ENCODE peak calls at places on chromosomes 13 and 19, in five cellular contexts. K is psoas muscle, A is A549, O is body of pancreas, R is OCI-LY7. I is an unnamed sample.

GRCh38 chr19:44757057-44757734 is 8.7 kb downstream of the BCL3 start:
- DNase-seq in A (no peak), K (peak), R (no peak), O (peak), I (no peak)

GRCh38 chr13:27199691-27200090 is 28.1 kb upstream of the USP12 start:
- DNase-seq in O (no peak), R (no peak), K (no peak), A (no peak), I (no peak)

GRCh38 chr19:18428837-18429674 is 8.9 kb downstream of the ISYNA1 start:
- DNase-seq in O (peak), R (peak), A (peak), K (peak), I (no peak)

GRCh38 chr13:112247471-112248405 is 128.4 kb upstream of the SPACA7 start:
- DNase-seq in R (no peak), K (no peak), O (no peak), A (no peak), I (no peak)

GRCh38 chr13:100898431-100898830 is 223.8 kb upstream of the TMTC4 start:
- DNase-seq in O (no peak), K (no peak), A (no peak), R (no peak), I (no peak)

GRCh38 chr19:38417544-38418506 is 8.2 kb downstream of the RASGRP4 start:
- DNase-seq in A (peak), R (peak), O (peak), K (peak), I (peak)

GRCh38 chr19:49149652-49150105 is 5.5 kb downstream of the HRC start:
- DNase-seq in A (peak), O (peak), R (peak), K (peak), I (peak)

GRCh38 chr19:12782174-12782423 is 6.7 kb upstream of the HOOK2 start:
- DNase-seq in A (no peak), R (no peak), O (no peak), K (no peak), I (no peak)

GRCh38 chr13:54536112-54536511 is 1507.5 kb downstream of the OLFM4 start:
- DNase-seq in R (no peak), A (peak), O (no peak), K (no peak), I (peak)

GRCh38 chr13:29946093-29946492 is 95.7 kb upstream of the UBL3 start:
- DNase-seq in R (no peak), K (no peak), O (no peak), A (no peak), I (no peak)

GRCh38 chr13:102012299-102013293 is 389.3 kb downstream of the FGF14 start:
- DNase-seq in O (no peak), K (peak), R (no peak), A (no peak), I (no peak)

GRCh38 chr13:97276862-97277269 is 54.7 kb downstream of the MBNL2 start:
- DNase-seq in R (no peak), O (no peak), A (no peak), K (no peak), I (no peak)

GRCh38 chr19:46392252-46392801 is 21.0 kb downstream of the CCDC8 start:
- DNase-seq in R (no peak), O (peak), A (no peak), K (no peak), I (no peak)

GRCh38 chr19:13220847-13221246 is 70.6 kb downstream of the IER2 start:
- DNase-seq in K (no peak), O (no peak), R (no peak), A (no peak), I (no peak)

GRCh38 chr19:39276740-39277139 is 8.5 kb downstream of the IFNL2 start:
- DNase-seq in O (no peak), A (no peak), K (no peak), R (no peak), I (no peak)

GRCh38 chr19:35556846-35557538 is 6.5 kb downstream of the ATP4A start:
- DNase-seq in A (no peak), R (no peak), O (no peak), K (no peak), I (no peak)

GRCh38 chr19:48934837-48935236 is 1.3 kb downstream of the DHDH start:
- DNase-seq in O (no peak), R (no peak), K (no peak), A (no peak), I (no peak)

GRCh38 chr19:54035215-54036178 is 28.2 kb downstream of the VSTM1 start:
- DNase-seq in K (no peak), R (no peak), A (peak), O (no peak), I (peak)

GRCh38 chr19:1962674-1963073 is 21.7 kb downstream of the CSNK1G2 start:
- DNase-seq in R (no peak), O (no peak), A (no peak), K (no peak), I (no peak)

GRCh38 chr19:46373573-46374359 is 26.9 kb downstream of the PPP5C start:
- DNase-seq in K (peak), R (no peak), O (peak), A (peak), I (peak)

GRCh38 chr13:27820524-27821482 is 28.5 kb downstream of the GSX1 start:
- DNase-seq in K (no peak), A (no peak), O (no peak), R (no peak), I (no peak)

GRCh38 chr19:5991244-5991838 is 13.4 kb upstream of the RANBP3 start:
- DNase-seq in R (no peak), O (no peak), K (no peak), A (no peak), I (no peak)
- TF ChIP-seq CTCF in R (no peak), O (no peak), K (no peak), A (no peak), I (no peak)

GRCh38 chr19:55208880-55209429 is 346 bp downstream of the PTPRH start:
- DNase-seq in K (no peak), O (no peak), R (no peak), A (peak), I (no peak)
- H3K27ac ChIP-seq in K (no peak), O (peak), R (no peak), A (peak), I (peak)

DNA sequence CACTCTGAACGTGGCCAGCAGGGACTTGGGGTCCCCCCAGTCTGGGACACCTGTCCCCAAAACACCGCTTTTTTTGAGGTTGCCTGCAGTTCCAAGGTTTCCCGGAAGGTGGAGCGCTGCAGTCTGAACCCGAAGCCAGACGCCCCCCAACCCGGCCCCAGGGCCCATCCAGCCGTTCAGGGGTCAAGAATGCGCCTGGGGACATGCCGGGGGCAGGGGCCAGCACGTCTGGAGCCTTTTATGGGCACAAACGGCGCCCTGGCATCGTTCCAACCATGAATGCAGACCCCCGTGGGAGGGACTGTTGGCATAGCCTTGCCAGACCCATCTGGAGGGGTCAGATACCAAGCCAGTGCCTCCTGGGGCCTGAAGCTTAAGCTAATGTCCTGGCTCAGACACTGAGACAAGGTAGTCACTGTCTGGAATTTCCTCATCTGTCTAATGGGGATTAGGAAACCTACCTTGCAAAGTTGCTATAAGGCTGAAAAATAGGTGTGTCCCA is 6.9 kb downstream of the S1PR5 start:
- DNase-seq in R (peak), K (no peak), O (no peak), A (no peak), I (peak)
- TF ChIP-seq CTCF in R (peak), K (peak), O (peak), A (peak), I (peak)

DNA sequence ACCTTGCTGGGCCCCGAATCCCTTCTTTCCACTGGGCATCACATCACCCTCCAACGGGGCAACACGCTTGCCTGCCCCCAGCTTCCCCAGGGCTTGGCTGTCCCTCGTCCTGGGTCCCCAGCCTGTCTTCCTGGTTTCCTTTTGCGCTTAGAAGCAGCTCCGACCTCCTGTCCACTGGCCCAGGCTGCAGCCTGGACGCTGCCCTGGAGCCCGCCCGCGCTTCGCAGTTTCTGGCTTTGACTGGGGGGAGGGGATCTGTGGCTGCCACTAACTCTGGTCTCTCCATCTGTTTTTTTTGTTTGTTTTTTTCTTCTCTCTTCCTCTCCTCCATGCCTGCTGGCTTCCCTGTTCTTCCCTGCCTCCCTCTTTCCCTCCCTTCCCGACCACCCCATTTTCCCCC is 11.7 kb upstream of the ILF3 start:
- DNase-seq in O (no peak), R (no peak), A (no peak), K (no peak), I (no peak)
- H3K27ac ChIP-seq in O (peak), R (no peak), A (no peak), K (no peak), I (peak)

GRCh38 chr19:56956503-56957226 is 116.1 kb upstream of the PEG3 start:
- DNase-seq in A (no peak), R (no peak), O (no peak), K (no peak), I (no peak)

GRCh38 chr19:56955637-56956216 is 115.2 kb upstream of the PEG3 start:
- DNase-seq in A (no peak), K (no peak), O (no peak), R (no peak), I (no peak)

GRCh38 chr19:56959211-56959610 is 118.7 kb upstream of the PEG3 start:
- DNase-seq in K (no peak), R (no peak), O (no peak), A (no peak), I (no peak)

GRCh38 chr19:56960959-56961622 is 120.6 kb upstream of the PEG3 start:
- DNase-seq in O (no peak), A (no peak), R (no peak), K (no peak), I (no peak)

GRCh38 chr19:56958428-56958827 is 117.9 kb upstream of the PEG3 start:
- DNase-seq in A (no peak), R (no peak), O (peak), K (no peak), I (no peak)
- TF ChIP-seq CTCF in A (no peak), R (no peak), O (no peak), K (no peak), I (no peak)

GRCh38 chr13:46801831-46802230 is 4.9 kb upstream of the ESD start:
- DNase-seq in K (no peak), A (no peak), O (no peak), R (no peak), I (no peak)
- H3K27ac ChIP-seq in K (no peak), A (no peak), O (no peak), R (no peak), I (no peak)

GRCh38 chr19:11451327-11451941 is 16.0 kb downstream of the PRKCSH start:
- DNase-seq in K (no peak), R (no peak), A (no peak), O (no peak), I (no peak)

GRCh38 chr19:11452814-11453335 is 17.4 kb downstream of the PRKCSH start:
- DNase-seq in O (no peak), A (no peak), R (no peak), K (no peak), I (no peak)

GRCh38 chr19:11456659-11457058 is 21.2 kb downstream of the PRKCSH start:
- DNase-seq in A (no peak), K (no peak), R (no peak), O (no peak), I (no peak)

GRCh38 chr19:11451942-11452813 is 16.7 kb downstream of the PRKCSH start:
- DNase-seq in K (no peak), A (no peak), O (no peak), R (peak), I (no peak)

GRCh38 chr19:11453468-11454341 is 18.3 kb downstream of the PRKCSH start:
- DNase-seq in A (no peak), R (peak), K (no peak), O (no peak), I (no peak)
- TF ChIP-seq CTCF in A (peak), R (peak), K (peak), O (peak), I (peak)

DNA sequence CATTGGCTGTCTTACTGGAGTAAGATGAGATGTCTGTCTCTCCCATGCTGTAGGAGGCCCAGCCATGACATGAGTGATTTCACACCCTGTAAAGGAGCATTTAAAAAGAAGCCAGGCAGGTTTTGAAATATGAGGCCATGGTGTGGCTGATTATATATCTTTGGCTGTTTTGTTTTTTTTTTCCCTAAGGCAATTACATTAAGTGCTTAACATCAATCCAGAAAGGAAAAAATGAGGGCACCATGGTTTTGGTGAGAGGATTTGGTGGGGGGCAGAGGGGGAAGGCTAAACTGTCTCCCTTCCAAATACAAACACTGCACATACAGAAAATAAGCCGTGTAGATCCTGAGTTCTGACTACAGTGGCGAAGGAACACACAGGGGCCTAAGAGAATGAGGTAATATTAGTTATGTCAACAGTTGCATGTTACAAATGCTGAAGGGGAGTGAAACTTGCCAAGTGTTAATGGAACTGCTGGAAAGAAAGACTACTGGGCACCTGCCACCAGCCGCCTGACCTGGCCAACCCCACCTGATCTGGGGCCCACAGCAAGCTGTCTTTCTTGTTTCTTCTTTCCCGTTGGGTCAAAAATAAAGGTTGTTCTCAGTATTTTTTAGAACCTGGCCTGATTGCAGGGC is 183.7 kb upstream of the TSC22D1 start:
- DNase-seq in A (no peak), R (no peak), O (peak), K (peak), I (peak)
- H3K27ac ChIP-seq in A (peak), R (no peak), O (peak), K (peak), I (peak)

I was measured in RWPE1.